ENCODE peak calls at places on chromosomes 7 and 10, in five cellular contexts. F, M, I, Y and H are unnamed samples.

GRCh38 chr10:115214799-115215198 is 121.6 kb downstream of the ATRNL1 start:
- DNase-seq in F (no peak), M (no peak), I (no peak), Y (no peak), H (no peak)

GRCh38 chr10:48450811-48451466 is 144.5 kb downstream of the MAPK8 start:
- DNase-seq in F (no peak), M (no peak), I (no peak), Y (no peak), H (no peak)

GRCh38 chr7:38411404-38411803 is 138.0 kb upstream of the TARP start:
- DNase-seq in F (peak; percentile 2), M (no peak), I (no peak), Y (peak; percentile 31), H (no peak)

GRCh38 chr10:88157981-88158465 is 294.6 kb downstream of the PTEN start:
- DNase-seq in F (peak; percentile 79), M (no peak), I (peak; percentile 90), Y (peak; percentile 76), H (peak; percentile 78)

GRCh38 chr10:127228195-127228785 is 31.9 kb upstream of the INSYN2A start:
- DNase-seq in F (no peak), M (peak; percentile 81), I (no peak), Y (peak; percentile 7), H (no peak)

GRCh38 chr10:109504401-109504800 is 418.9 kb downstream of the XPNPEP1 start:
- DNase-seq in F (no peak), M (no peak), I (no peak), Y (no peak), H (no peak)

GRCh38 chr10:120729508-120729907 is 121.7 kb upstream of the WDR11 start:
- DNase-seq in F (no peak), M (no peak), I (no peak), Y (no peak), H (no peak)

GRCh38 chr7:135575296-135575695 is 17.6 kb downstream of the NUP205 start:
- DNase-seq in F (no peak), M (no peak), I (no peak), Y (no peak), H (no peak)

GRCh38 chr10:116836902-116837513 is 12.3 kb upstream of the ENO4 start:
- DNase-seq in F (no peak), M (no peak), I (peak; percentile 8), Y (no peak), H (no peak)

GRCh38 chr7:20190588-20190987 is 26.6 kb downstream of the MACC1 start:
- DNase-seq in F (no peak), M (no peak), I (no peak), Y (no peak), H (no peak)

GRCh38 chr10:44980309-44981171 is 1.9 kb upstream of the DEPP1 start:
- DNase-seq in F (peak; percentile 85), M (no peak), I (no peak), Y (no peak), H (no peak)

GRCh38 chr7:66699998-66700397 is 40.5 kb upstream of the RABGEF1 start:
- DNase-seq in F (no peak), M (peak; percentile 92), I (no peak), Y (no peak), H (no peak)

GRCh38 chr7:142813262-142813661 is 41.6 kb upstream of the EPHB6 start:
- DNase-seq in F (no peak), M (no peak), I (peak; percentile 65), Y (peak; percentile 94), H (no peak)

GRCh38 chr7:122137291-122138077 is 6.6 kb downstream of the AASS start:
- DNase-seq in F (no peak), M (no peak), I (peak; percentile 47), Y (peak; percentile 27), H (no peak)

GRCh38 chr10:45354261-45354660 is 19.8 kb upstream of the ALOX5 start:
- DNase-seq in F (peak; percentile 6), M (no peak), I (no peak), Y (no peak), H (no peak)

GRCh38 chr7:134854816-134855215 is 75.4 kb downstream of the CALD1 start:
- DNase-seq in F (no peak), M (no peak), I (no peak), Y (no peak), H (no peak)

GRCh38 chr7:131819891-131820290 is 263.5 kb upstream of the PODXL start:
- DNase-seq in F (no peak), M (no peak), I (no peak), Y (no peak), H (no peak)

GRCh38 chr10:91709394-91709798 is 76.5 kb upstream of the PPP1R3C start:
- DNase-seq in F (peak; percentile 53), M (no peak), I (peak; percentile 46), Y (no peak), H (no peak)

DNA sequence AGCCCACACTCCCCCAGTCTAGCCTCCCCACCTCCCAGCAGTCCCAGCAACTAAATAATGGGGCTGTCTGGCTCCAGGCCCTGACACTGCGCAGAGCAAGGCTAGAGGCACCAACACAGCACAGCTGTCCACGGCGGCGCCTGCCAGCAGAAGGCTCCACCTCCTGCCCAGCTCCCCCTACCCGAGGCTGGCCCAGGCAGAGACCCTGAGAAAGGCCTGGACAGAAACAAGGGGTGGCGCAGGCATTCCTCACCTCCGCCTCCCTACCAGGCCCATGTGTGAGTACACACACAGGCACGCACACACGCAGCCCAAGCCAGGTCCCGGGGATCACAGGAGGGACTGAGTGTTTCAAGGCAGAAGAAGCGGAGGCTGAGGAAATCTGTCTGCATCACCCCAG is 6.0 kb downstream of the KCNH2 start:
- DNase-seq in F (no peak), M (no peak), I (no peak), Y (no peak), H (no peak)
- H3K27ac ChIP-seq in F (no peak overlapping the region), M (no peak overlapping the region), I (no peak overlapping the region), Y (no peak overlapping the region), H (no peak overlapping the region)

GRCh38 chr7:1700536-1701333 is 30.7 kb downstream of the ELFN1 start:
- DNase-seq in F (no peak), M (peak; percentile 37), I (no peak), Y (no peak), H (no peak)

GRCh38 chr7:1703475-1704325 is 33.6 kb downstream of the ELFN1 start:
- DNase-seq in F (no peak), M (peak; percentile 61), I (no peak), Y (no peak), H (no peak)

GRCh38 chr7:1700086-1700485 is 30.0 kb downstream of the ELFN1 start:
- DNase-seq in F (no peak), M (peak; percentile 25), I (no peak), Y (no peak), H (no peak)

GRCh38 chr7:1704326-1705241 is 34.5 kb downstream of the ELFN1 start:
- DNase-seq in F (no peak), M (peak; percentile 54), I (no peak), Y (no peak), H (no peak)

DNA sequence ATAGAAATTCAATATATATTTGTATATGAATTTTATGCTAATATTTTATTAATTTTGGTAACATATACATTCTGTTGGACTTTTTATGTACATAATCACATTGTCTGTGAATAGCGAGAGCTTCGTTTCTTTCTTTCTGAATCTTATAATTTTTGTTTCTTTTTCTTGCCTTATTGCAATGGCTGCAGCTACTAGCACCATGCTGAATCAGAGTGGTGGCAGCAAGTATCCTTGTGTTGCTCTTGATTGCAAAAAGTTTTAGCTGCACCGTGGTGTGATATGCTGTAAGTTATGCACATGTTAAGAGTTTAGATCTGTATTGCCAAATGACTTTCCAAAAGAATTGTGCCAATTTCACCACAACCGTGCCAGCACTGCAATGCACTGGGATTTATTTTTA is 32.6 kb downstream of the ELFN1 start:
- DNase-seq in F (no peak), M (no peak), I (no peak), Y (no peak), H (no peak)
- H3K27ac ChIP-seq in F (no peak overlapping the region), M (no peak overlapping the region), I (no peak overlapping the region), Y (no peak overlapping the region), H (no peak overlapping the region)

DNA sequence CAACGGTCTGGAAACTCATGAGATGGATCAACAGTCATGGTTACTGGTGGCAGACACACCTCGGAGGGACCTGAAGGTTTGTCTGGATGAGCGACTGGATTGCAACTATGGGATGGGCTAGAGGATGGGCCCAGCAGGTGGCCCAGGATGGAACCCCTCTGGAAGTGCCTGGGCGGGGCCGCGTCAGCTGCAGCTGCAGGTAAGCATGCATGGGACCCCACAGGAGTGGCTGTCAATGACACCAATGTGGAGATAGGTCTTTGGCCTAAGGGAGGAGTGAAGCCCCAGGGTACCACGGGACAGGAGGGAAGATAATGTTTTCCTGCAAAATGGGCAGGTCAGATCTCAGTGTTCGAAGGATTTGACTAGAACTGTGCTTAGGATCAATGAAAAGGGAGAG is 103.4 kb downstream of the LANCL2 start:
- DNase-seq in F (no peak), M (no peak), I (no peak), Y (no peak), H (no peak)
- H3K27ac ChIP-seq in F (no peak overlapping the region), M (no peak overlapping the region), I (no peak overlapping the region), Y (no peak overlapping the region), H (no peak overlapping the region)

GRCh38 chr7:91311844-91312243 is 47.6 kb downstream of the FZD1 start:
- DNase-seq in F (no peak), M (no peak), I (no peak), Y (no peak), H (no peak)
- H3K27ac ChIP-seq in F (no peak overlapping the region), M (no peak overlapping the region), I (no peak overlapping the region), Y (no peak overlapping the region), H (no peak overlapping the region)

GRCh38 chr7:42207420-42207819 is 29.6 kb downstream of the GLI3 start:
- DNase-seq in F (no peak), M (no peak), I (no peak), Y (no peak), H (no peak)
- H3K27ac ChIP-seq in F (no peak overlapping the region), M (no peak overlapping the region), I (no peak overlapping the region), Y (no peak overlapping the region), H (no peak overlapping the region)

DNA sequence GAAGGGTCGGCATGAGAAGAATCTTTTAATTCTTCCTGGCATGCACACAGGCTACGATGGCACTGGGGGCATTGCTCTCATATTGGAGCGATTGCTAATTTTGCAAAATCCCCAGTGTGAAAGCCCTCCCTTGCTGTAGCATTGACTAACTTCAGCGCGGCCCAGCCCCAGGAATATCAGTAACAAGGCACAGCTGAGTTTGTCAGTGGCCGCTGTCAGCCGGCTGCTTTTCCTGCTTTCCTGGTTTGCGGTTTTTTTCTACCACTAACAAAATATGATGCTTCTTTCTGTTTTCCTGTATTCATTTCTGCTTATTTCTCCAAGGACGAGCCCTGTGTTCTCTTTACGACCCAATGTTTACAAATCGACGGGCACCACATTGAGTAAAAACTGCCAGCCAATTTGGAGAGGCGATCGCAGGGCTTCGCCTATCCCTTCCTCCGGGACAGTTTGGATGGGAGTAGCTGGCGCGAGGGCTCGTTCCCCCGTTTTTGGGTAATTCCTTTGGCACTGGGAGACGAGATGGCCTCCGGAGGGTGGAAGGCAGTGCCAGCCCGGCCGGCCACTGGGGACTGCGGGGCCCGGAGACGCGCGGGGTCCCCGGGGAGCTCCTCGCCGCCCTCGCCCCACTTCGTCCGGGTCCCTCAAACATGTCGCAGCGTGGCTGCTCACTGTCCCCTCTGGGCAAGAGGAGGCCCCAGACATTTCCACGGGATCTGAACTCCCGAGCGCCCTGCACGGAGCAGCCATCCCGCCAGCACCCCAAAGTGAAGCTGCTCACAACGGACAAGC is 949 bp downstream of the ADARB2 start:
- DNase-seq in F (no peak), M (no peak), I (no peak), Y (no peak), H (no peak)
- H3K27ac ChIP-seq in F (no peak overlapping the region), M (no peak overlapping the region), I (no peak overlapping the region), Y (no peak overlapping the region), H (no peak overlapping the region)